ENCODE peak calls at places on chromosome 18, in ten cellular contexts. E is foreskin fibroblast; B is MCF 10A; Z is HCT116; F is lung; S is WERI-Rb-1; Q is CD4-positive, alpha-beta T cell; W is PC-3; N is neural progenitor cell; X is AG09319. T is an unnamed sample.

GRCh38 chr18:48680339-48680738 is 141.5 kb downstream of the CTIF start:
- DNase-seq in N (no peak), E (no peak), W (no peak), Z (no peak), Q (no peak), X (no peak), B (no peak), S (no peak), F (no peak), T (no peak)

GRCh38 chr18:4319738-4320677 is 135.1 kb downstream of the DLGAP1 start:
- DNase-seq in F (no peak), Z (no peak), X (no peak), Q (no peak), W (no peak), B (no peak), S (no peak), N (no peak), E (no peak), T (no peak)

GRCh38 chr18:35289293-35290069 is 548 bp downstream of the ZSCAN30 start:
- DNase-seq in Q (peak; percentile 28), E (peak; percentile 32), S (no peak), N (peak; percentile 8), B (peak; percentile 0), W (no peak), Z (no peak), X (no peak), F (peak; percentile 39), T (peak; percentile 39)

GRCh38 chr18:48979944-48980890 is 29.5 kb upstream of the SMAD7 start:
- DNase-seq in W (no peak), N (no peak), E (no peak), X (no peak), Q (no peak), F (no peak), S (no peak), B (no peak), Z (no peak), T (peak; percentile 20)

GRCh38 chr18:47901624-47902362 is 28.7 kb downstream of the SMAD2 start:
- DNase-seq in F (no peak), Q (no peak), W (no peak), Z (no peak), S (no peak), B (no peak), E (no peak), N (no peak), X (no peak), T (no peak)

GRCh38 chr18:62848946-62849345 is 133.6 kb downstream of the PHLPP1 start:
- DNase-seq in S (no peak), X (no peak), B (no peak), F (no peak), W (peak; percentile 65), N (no peak), Q (no peak), Z (no peak), E (peak; percentile 27), T (no peak)

GRCh38 chr18:34976899-34977786 is 64.1 kb upstream of the MAPRE2 start:
- DNase-seq in E (peak; percentile 26), F (peak; percentile 73), N (peak; percentile 78), Q (peak; percentile 61), X (no peak), S (peak; percentile 86), W (no peak), B (no peak), Z (no peak), T (peak; percentile 90)

GRCh38 chr18:51051105-51051712 is 21.2 kb downstream of the SMAD4 start:
- DNase-seq in X (no peak), Q (no peak), Z (peak; percentile 38), N (peak; percentile 81), S (no peak), E (no peak), F (no peak), W (peak; percentile 46), B (peak; percentile 57), T (peak; percentile 24)

GRCh38 chr18:43160509-43160908 is 45.0 kb upstream of the RIT2 start:
- DNase-seq in W (no peak), X (no peak), E (peak; percentile 13), F (no peak), S (no peak), N (no peak), Z (no peak), Q (no peak), B (peak; percentile 7), T (no peak)

GRCh38 chr18:58005036-58005435 is 39.0 kb upstream of the NEDD4L start:
- DNase-seq in W (peak; percentile 48), Q (no peak), N (no peak), B (peak; percentile 47), Z (no peak), S (no peak), F (no peak), E (peak; percentile 41), X (no peak), T (peak; percentile 29)

GRCh38 chr18:1133541-1133940 is 228.9 kb downstream of the ADCYAP1 start:
- DNase-seq in Q (no peak), E (no peak), W (no peak), X (no peak), S (no peak), N (peak; percentile 44), F (no peak), B (no peak), Z (no peak), T (no peak)

GRCh38 chr18:7133181-7133580 is 15.6 kb upstream of the LAMA1 start:
- DNase-seq in B (no peak), N (no peak), F (no peak), X (no peak), S (no peak), Q (no peak), E (peak; percentile 34), Z (no peak), W (no peak), T (no peak)

GRCh38 chr18:7132356-7133115 is 14.9 kb upstream of the LAMA1 start:
- DNase-seq in N (no peak), Q (no peak), S (no peak), F (no peak), X (no peak), Z (no peak), B (no peak), W (no peak), E (no peak), T (no peak)
- TF ChIP-seq CTCF in N (no peak), Q (no peak), S (no peak), F (no peak), X (no peak), Z (no peak), B (no peak), W (no peak), E (no peak), T (no peak)

DNA sequence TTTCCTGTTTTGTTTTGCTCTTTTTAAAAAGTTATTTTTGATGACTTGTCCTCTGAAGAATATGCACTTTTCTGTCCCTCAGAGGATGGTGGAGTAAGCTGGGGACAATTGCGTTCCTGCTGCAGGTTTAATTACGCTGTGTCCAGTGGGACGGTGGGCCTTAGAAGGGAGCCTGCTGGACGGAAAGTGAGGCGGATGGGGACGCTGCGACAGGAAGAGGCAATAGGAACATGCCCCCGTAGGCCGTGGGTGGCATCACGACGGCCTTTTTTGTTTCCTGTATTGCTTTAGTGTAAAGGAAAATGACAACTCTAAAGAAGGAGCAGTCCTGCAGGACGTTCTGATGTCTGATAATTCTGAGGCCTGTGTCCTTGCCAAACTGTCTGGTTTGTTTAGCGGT is 121.6 kb downstream of the NFATC1 start:
- DNase-seq in F (no peak), S (no peak), Q (no peak), N (no peak), Z (no peak), X (no peak), W (no peak), E (no peak), B (no peak), T (no peak)
- TF ChIP-seq CTCF in F (no peak), S (peak; percentile 35), Q (no peak), N (no peak), Z (peak; percentile 3), X (no peak), W (no peak), E (no peak), B (no peak), T (no peak)

GRCh38 chr18:54622084-54622483 is 31.0 kb downstream of the DYNAP start:
- DNase-seq in E (no peak), Q (no peak), W (no peak), Z (no peak), F (no peak), N (no peak), X (no peak), S (no peak), B (no peak), T (no peak)
- TF ChIP-seq CTCF in E (peak; percentile 7), Q (no peak), W (peak; percentile 14), Z (peak; percentile 28), F (no peak), N (no peak), X (peak; percentile 3), S (no peak), B (peak; percentile 9), T (no peak)

DNA sequence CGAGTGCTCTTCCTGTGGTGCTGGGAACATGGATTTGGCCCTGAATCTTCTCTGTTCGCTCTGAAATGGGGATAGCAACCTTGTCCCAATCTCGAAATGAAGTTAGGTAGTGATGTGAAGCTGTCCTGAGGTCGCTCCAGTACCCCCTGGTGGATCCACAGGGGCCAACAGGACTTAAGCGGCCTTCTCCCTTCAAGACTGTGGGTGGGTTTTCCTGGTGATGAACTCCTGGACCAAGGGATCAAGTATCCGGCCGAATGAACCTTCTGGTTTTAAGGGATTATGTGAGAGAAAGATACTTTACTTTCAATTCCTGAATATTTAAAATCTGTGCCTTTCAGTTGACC is 156.5 kb downstream of the NAPG start:
- DNase-seq in S (no peak), W (no peak), Z (no peak), N (no peak), B (no peak), Q (no peak), F (no peak), E (no peak), X (no peak), T (no peak)
- TF ChIP-seq CTCF in S (peak; percentile 1), W (peak; percentile 37), Z (peak; percentile 30), N (peak; percentile 4), B (no peak), Q (no peak), F (no peak), E (no peak), X (no peak), T (no peak)

DNA sequence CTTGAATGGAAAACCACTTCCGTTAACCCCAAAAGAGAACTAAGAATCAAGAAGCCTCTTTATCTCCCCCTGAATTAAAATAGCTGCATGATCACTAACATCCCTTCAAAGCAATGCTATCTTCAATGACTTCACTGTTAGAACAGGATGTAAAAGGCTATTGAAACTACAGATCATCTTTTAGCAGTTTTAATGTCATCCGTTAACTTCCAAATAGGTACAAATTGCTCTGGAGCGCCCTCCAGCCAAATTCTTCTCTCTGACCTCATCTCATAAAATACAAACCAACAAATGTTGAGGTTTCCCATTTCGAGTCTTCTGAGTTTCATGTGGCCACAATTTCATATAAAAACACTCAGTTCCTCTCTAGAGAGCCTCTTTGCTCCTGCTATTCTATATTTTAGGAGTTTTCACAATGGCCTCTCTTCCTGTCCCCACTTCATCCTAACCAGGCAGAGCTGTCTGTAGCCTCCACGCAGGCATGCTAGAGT is 38.0 kb downstream of the B4GALT6 start:
- DNase-seq in E (no peak), Q (no peak), F (no peak), N (no peak), X (no peak), S (no peak), Z (no peak), B (no peak), W (peak; percentile 32), T (no peak)
- TF ChIP-seq CTCF in E (no peak), Q (no peak), F (no peak), N (no peak), X (no peak), S (no peak), Z (no peak), B (no peak), W (no peak), T (no peak)